ENCODE peak calls at places on chromosomes 6 and 20, in ten cellular contexts. I, C, L, X, P, O, M, K, D and N are unnamed samples.

GRCh38 chr6:32337166-32337805 is 34.4 kb downstream of the TSBP1 start:
- DNase-seq in I (peak; percentile 8), C (no peak), L (no peak), X (peak; percentile 53), P (no peak), O (no peak), M (no peak), K (no peak), D (no peak), N (no peak)

GRCh38 chr6:68635706-68636513 is 828 bp downstream of the ADGRB3 start:
- DNase-seq in I (no peak), C (no peak), L (peak; percentile 27), X (peak; percentile 51), P (peak; percentile 55), O (no peak), M (no peak), K (peak; percentile 36), D (peak; percentile 44), N (peak; percentile 28)

GRCh38 chr6:148342146-148343027 is at the start of gene SASH1:
- DNase-seq in I (no peak), C (peak; percentile 77), L (peak; percentile 64), X (peak; percentile 76), P (peak; percentile 79), O (no peak), M (no peak), K (peak; percentile 61), D (peak; percentile 24), N (peak; percentile 69)

GRCh38 chr20:50138479-50139393 is 14.8 kb downstream of the PEDS1 start:
- DNase-seq in I (no peak), C (no peak), L (no peak), X (peak; percentile 69), P (peak; percentile 64), O (no peak), M (no peak), K (no peak), D (no peak), N (peak; percentile 55)

GRCh38 chr20:16243470-16243869 is 329.8 kb downstream of the KIF16B start:
- DNase-seq in I (peak; percentile 3), C (no peak), L (no peak), X (peak; percentile 62), P (no peak), O (no peak), M (no peak), K (no peak), D (peak; percentile 77), N (no peak)

GRCh38 chr20:998431-998830 is 3.7 kb downstream of the RSPO4 start:
- DNase-seq in I (no peak), C (no peak), L (no peak), X (no peak), P (no peak), O (no peak), M (no peak), K (no peak), D (no peak), N (no peak)

GRCh38 chr6:47633141-47633540 is 65.2 kb upstream of the ADGRF4 start:
- DNase-seq in I (no peak), C (peak; percentile 24), L (no peak), X (no peak), P (no peak), O (no peak), M (no peak), K (no peak), D (peak; percentile 43), N (no peak)

GRCh38 chr20:63409834-63410435 is 48.8 kb upstream of the CHRNA4 start:
- DNase-seq in I (no peak), C (no peak), L (no peak), X (peak; percentile 28), P (no peak), O (no peak), M (no peak), K (no peak), D (no peak), N (no peak)

GRCh38 chr6:41940759-41941279 is 789 bp downstream of the CCND3 start:
- DNase-seq in I (peak; percentile 64), C (peak; percentile 45), L (peak; percentile 46), X (peak; percentile 43), P (peak; percentile 70), O (peak; percentile 44), M (peak; percentile 98), K (peak; percentile 39), D (peak; percentile 67), N (no peak)

GRCh38 chr6:41937881-41938574 is 3.6 kb downstream of the CCND3 start:
- DNase-seq in I (peak; percentile 40), C (no peak), L (no peak), X (no peak), P (no peak), O (peak; percentile 41), M (peak; percentile 98), K (peak; percentile 33), D (no peak), N (no peak)

GRCh38 chr6:41939848-41940758 is 1.5 kb downstream of the CCND3 start:
- DNase-seq in I (peak; percentile 45), C (no peak), L (no peak), X (no peak), P (no peak), O (no peak), M (peak; percentile 84), K (no peak), D (no peak), N (no peak)

GRCh38 chr6:41938590-41938989 is 3.0 kb downstream of the CCND3 start:
- DNase-seq in I (no peak), C (no peak), L (no peak), X (no peak), P (no peak), O (no peak), M (no peak), K (no peak), D (no peak), N (no peak)

DNA sequence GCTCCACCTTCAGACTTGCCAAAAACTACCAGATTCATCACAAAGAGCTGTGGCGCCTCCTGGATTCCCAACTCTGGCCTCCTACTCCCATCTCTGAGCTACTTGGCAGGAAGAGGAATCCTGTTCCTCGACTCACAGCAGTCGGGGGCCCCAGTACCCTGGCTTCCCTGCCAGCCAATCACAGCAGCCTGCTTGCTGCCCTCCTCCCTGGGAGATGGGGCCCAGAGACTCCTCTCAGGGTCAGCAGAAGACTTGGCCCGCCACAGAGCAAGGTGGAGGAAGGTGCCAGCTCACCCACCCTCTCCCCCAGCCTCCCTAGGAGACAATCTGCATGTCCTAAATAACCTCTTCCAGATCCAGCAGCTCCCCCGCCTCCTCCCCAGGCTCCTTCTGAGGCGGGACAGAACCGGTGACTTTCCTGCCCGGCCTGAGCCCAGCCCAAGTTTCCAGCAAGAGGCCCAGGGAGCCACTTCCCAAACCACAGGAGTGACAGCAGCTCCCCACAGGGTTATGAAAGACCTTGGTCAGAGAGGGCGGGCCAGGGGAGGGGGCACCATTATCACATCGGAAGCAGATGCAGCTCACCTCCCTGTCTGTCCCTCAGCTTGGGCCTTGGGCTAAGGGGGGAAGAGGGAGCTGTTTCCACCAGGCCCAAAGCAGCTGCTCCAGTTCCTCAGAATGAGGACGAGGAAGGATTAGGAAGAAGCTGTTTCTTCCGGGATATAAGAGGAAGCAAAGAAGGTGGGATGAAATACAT is 2.3 kb downstream of the CCND3 start:
- DNase-seq in I (peak; percentile 31), C (no peak), L (peak; percentile 28), X (peak; percentile 30), P (peak; percentile 66), O (no peak), M (peak; percentile 99), K (peak; percentile 42), D (no peak), N (no peak)
- TF ChIP-seq CTCF in I (peak; percentile 10), C (no peak), L (no peak), X (no peak), P (no peak), O (no peak), M (no peak), K (no peak), D (no peak), N (no peak)

GRCh38 chr6:139112561-139112960 is 22.3 kb upstream of the HECA start:
- DNase-seq in I (no peak), C (peak; percentile 4), L (no peak), X (no peak), P (no peak), O (no peak), M (no peak), K (no peak), D (no peak), N (no peak)

GRCh38 chr6:139114741-139115140 is 20.1 kb upstream of the HECA start:
- DNase-seq in I (peak; percentile 94), C (no peak), L (no peak), X (no peak), P (no peak), O (no peak), M (no peak), K (no peak), D (no peak), N (no peak)

GRCh38 chr6:139115980-139116758 is 18.7 kb upstream of the HECA start:
- DNase-seq in I (peak; percentile 52), C (no peak), L (no peak), X (no peak), P (no peak), O (no peak), M (no peak), K (no peak), D (no peak), N (no peak)

GRCh38 chr6:139119553-139119952 is 15.3 kb upstream of the HECA start:
- DNase-seq in I (peak; percentile 35), C (no peak), L (no peak), X (no peak), P (no peak), O (no peak), M (no peak), K (no peak), D (no peak), N (no peak)

DNA sequence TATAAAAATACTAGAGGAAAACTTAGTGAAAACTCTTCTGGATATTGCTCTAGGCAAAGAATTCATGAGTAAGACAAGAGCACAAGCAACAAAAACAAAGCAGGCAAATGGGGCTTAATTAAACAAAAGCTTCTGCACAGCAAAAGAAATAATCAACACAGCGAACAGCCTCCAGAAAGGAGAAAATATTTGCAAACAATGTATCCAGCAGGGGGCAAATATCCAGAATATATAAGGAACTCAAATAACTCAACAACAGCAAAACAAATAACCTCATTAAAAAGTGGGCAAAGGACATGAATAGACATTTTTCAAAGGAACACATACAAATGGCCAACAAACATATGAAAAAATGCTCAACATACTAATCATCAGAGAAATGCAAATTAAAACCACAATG is 17.1 kb upstream of the HECA start:
- DNase-seq in I (no peak), C (no peak), L (no peak), X (no peak), P (no peak), O (no peak), M (no peak), K (no peak), D (no peak), N (no peak)
- TF ChIP-seq CTCF in I (peak; percentile 55), C (no peak), L (peak; percentile 27), X (no peak), P (no peak), O (no peak), M (no peak), K (no peak), D (no peak), N (peak; percentile 37)

GRCh38 chr6:136967874-136968752 is 46.0 kb downstream of the SLC35D3 start:
- DNase-seq in I (peak; percentile 79), C (peak; percentile 83), L (peak; percentile 72), X (peak; percentile 86), P (peak; percentile 68), O (peak; percentile 37), M (peak; percentile 81), K (peak; percentile 71), D (peak; percentile 42), N (peak; percentile 63)
- TF ChIP-seq CTCF in I (peak; percentile 88), C (peak; percentile 76), L (peak; percentile 69), X (peak; percentile 55), P (peak; percentile 54), O (peak; percentile 59), M (peak; percentile 49), K (peak; percentile 48), D (peak; percentile 55), N (peak; percentile 77)

DNA sequence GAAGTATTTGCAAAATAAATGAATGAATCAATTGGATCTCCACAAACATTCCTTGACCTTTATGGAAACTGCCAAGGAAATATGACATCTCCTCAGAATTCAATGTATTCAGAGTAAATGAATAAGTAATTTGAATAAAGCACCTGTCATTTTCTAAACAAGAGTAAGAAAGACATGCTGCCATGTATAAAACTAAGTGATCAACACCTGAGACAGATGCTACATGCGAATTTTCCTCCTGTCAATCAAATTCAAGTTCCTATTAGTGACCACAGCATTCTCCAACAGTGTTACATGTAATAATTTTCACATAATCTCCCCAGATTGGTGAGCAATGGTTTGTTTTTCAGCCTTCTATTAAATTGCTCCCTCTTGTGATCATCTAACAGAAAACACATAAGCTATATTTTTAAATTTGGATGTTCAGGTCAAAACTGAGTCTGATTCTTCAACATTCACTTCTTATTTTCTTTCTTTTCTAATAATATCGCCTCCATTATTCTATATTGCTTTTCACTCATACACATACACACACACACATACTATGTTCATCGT is 163.2 kb upstream of the RNF217 start:
- DNase-seq in I (no peak), C (peak; percentile 5), L (no peak), X (no peak), P (no peak), O (no peak), M (no peak), K (no peak), D (no peak), N (no peak)
- TF ChIP-seq CTCF in I (peak; percentile 61), C (peak; percentile 20), L (no peak), X (no peak), P (no peak), O (no peak), M (no peak), K (no peak), D (peak; percentile 28), N (peak; percentile 47)